ENCODE peak calls at places on chromosomes 11 and 22, in nine cellular contexts. Q, O, H, V, K, U, P, S and E are unnamed samples.

GRCh38 chr22:30212363-30212995 is 34.1 kb downstream of the LIF start:
- DNase-seq in Q (peak), O (peak), H (peak), V (no peak), K (peak), U (no peak), P (peak), S (no peak), E (no peak)

GRCh38 chr11:57224537-57224936 is 12.5 kb downstream of the APLNR start:
- DNase-seq in Q (no peak), O (no peak), H (peak), V (no peak), K (no peak), U (no peak), P (peak), S (no peak), E (no peak)

GRCh38 chr11:17504330-17505107 is 27.9 kb upstream of the ABCC8 start:
- DNase-seq in Q (no peak), O (peak), H (peak), V (peak), K (peak), U (peak), P (no peak), S (peak), E (peak)

GRCh38 chr22:44353063-44353440 is 40.3 kb upstream of the SHISAL1 start:
- DNase-seq in Q (no peak), O (no peak), H (no peak), V (no peak), K (no peak), U (no peak), P (no peak), S (no peak), E (no peak)

GRCh38 chr11:113262594-113262993 is 51.8 kb upstream of the TTC12 start:
- DNase-seq in Q (no peak), O (no peak), H (no peak), V (no peak), K (peak), U (no peak), P (no peak), S (no peak), E (no peak)

GRCh38 chr11:7245341-7245740 is 6.4 kb upstream of the SYT9 start:
- DNase-seq in Q (no peak), O (no peak), H (no peak), V (no peak), K (no peak), U (no peak), P (no peak), S (no peak), E (no peak)

GRCh38 chr22:31148953-31149627 is 8.8 kb upstream of the PLA2G3 start:
- DNase-seq in Q (no peak), O (peak), H (peak), V (no peak), K (peak), U (peak), P (peak), S (peak), E (peak)

GRCh38 chr11:112961146-112961668 is at the start of gene NCAM1:
- DNase-seq in Q (peak), O (peak), H (peak), V (no peak), K (peak), U (peak), P (peak), S (peak), E (peak)

GRCh38 chr11:11265994-11266606 is 87.0 kb downstream of the CSNK2A3 start:
- DNase-seq in Q (no peak), O (peak), H (peak), V (peak), K (peak), U (no peak), P (no peak), S (peak), E (peak)

GRCh38 chr11:131745405-131745804 is 375.0 kb downstream of the NTM start:
- DNase-seq in Q (no peak), O (no peak), H (no peak), V (no peak), K (no peak), U (no peak), P (no peak), S (no peak), E (no peak)

GRCh38 chr11:119578466-119579220 is 150.4 kb downstream of the NECTIN1 start:
- DNase-seq in Q (no peak), O (no peak), H (no peak), V (no peak), K (no peak), U (no peak), P (peak), S (no peak), E (no peak)

GRCh38 chr11:89381094-89381493 is 110.1 kb downstream of the NOX4 start:
- DNase-seq in Q (peak), O (peak), H (peak), V (no peak), K (peak), U (no peak), P (peak), S (no peak), E (peak)

GRCh38 chr11:75705541-75705940 is 12.1 kb upstream of the MOGAT2 start:
- DNase-seq in Q (no peak), O (peak), H (no peak), V (no peak), K (no peak), U (no peak), P (no peak), S (no peak), E (no peak)

GRCh38 chr11:86257446-86257845 is 12.9 kb downstream of the EED start:
- DNase-seq in Q (no peak), O (no peak), H (no peak), V (no peak), K (no peak), U (no peak), P (no peak), S (no peak), E (no peak)

GRCh38 chr11:73270089-73270854 is 1.9 kb upstream of the P2RY6 start:
- DNase-seq in Q (no peak), O (no peak), H (no peak), V (no peak), K (no peak), U (no peak), P (no peak), S (no peak), E (no peak)

GRCh38 chr11:772429-773390 is 4.6 kb downstream of the GATD1 start:
- DNase-seq in Q (no peak), O (no peak), H (no peak), V (no peak), K (no peak), U (no peak), P (no peak), S (no peak), E (no peak)

GRCh38 chr22:42623301-42623751 is 8.6 kb upstream of the POLDIP3 start:
- DNase-seq in Q (no peak), O (no peak), H (no peak), V (no peak), K (no peak), U (no peak), P (no peak), S (no peak), E (no peak)

GRCh38 chr11:123195182-123196059 is at the start of gene CLMP:
- DNase-seq in Q (no peak), O (peak), H (peak), V (no peak), K (peak), U (no peak), P (no peak), S (no peak), E (no peak)

GRCh38 chr22:42793848-42794405 is 63.1 kb downstream of the ARFGAP3 start:
- DNase-seq in Q (no peak), O (no peak), H (no peak), V (no peak), K (no peak), U (no peak), P (no peak), S (no peak), E (no peak)

GRCh38 chr11:114774599-114775365 is 96.5 kb downstream of the NXPE2 start:
- DNase-seq in Q (no peak), O (peak), H (peak), V (no peak), K (peak), U (no peak), P (peak), S (peak), E (peak)

GRCh38 chr11:64146036-64146943 is 19.6 kb downstream of the MACROD1 start:
- DNase-seq in Q (no peak), O (peak), H (peak), V (peak), K (peak), U (peak), P (peak), S (peak), E (peak)

GRCh38 chr11:90757851-90758494 is 535.1 kb upstream of the CHORDC1 start:
- DNase-seq in Q (no peak), O (no peak), H (no peak), V (no peak), K (no peak), U (no peak), P (no peak), S (no peak), E (no peak)

GRCh38 chr22:46108564-46109473 is 41.5 kb upstream of the PPARA start:
- DNase-seq in Q (no peak), O (peak), H (peak), V (no peak), K (no peak), U (no peak), P (no peak), S (peak), E (no peak)

GRCh38 chr11:19379465-19379864 is 138.7 kb upstream of the E2F8 start:
- DNase-seq in Q (no peak), O (peak), H (no peak), V (no peak), K (no peak), U (no peak), P (no peak), S (no peak), E (no peak)

GRCh38 chr22:32904044-32904443 is 102.5 kb downstream of the TIMP3 start:
- DNase-seq in Q (no peak), O (peak), H (peak), V (no peak), K (peak), U (no peak), P (peak), S (peak), E (peak)

GRCh38 chr11:45142241-45142885 is 4.1 kb upstream of the PRDM11 start:
- DNase-seq in Q (no peak), O (no peak), H (no peak), V (no peak), K (no peak), U (no peak), P (no peak), S (no peak), E (no peak)

GRCh38 chr11:35617687-35618496 is at the start of gene FJX1:
- DNase-seq in Q (peak), O (peak), H (peak), V (no peak), K (peak), U (no peak), P (peak), S (peak), E (peak)

GRCh38 chr11:76785513-76785912 is 2.4 kb downstream of the TSKU start:
- DNase-seq in Q (no peak), O (peak), H (no peak), V (no peak), K (no peak), U (no peak), P (no peak), S (no peak), E (no peak)

GRCh38 chr22:38850399-38850798 is 6.6 kb upstream of the NPTXR start:
- DNase-seq in Q (no peak), O (no peak), H (no peak), V (no peak), K (no peak), U (no peak), P (no peak), S (no peak), E (no peak)

GRCh38 chr11:76627541-76628082 is 42.9 kb downstream of the LRRC32 start:
- DNase-seq in Q (no peak), O (no peak), H (no peak), V (no peak), K (no peak), U (no peak), P (no peak), S (no peak), E (no peak)

GRCh38 chr11:655036-655726 is 18.1 kb downstream of the DRD4 start:
- DNase-seq in Q (no peak), O (no peak), H (peak), V (no peak), K (no peak), U (no peak), P (peak), S (no peak), E (no peak)

GRCh38 chr11:70738661-70739060 is 340.3 kb downstream of the CTTN start:
- DNase-seq in Q (no peak), O (no peak), H (no peak), V (no peak), K (no peak), U (no peak), P (no peak), S (no peak), E (no peak)